ENCODE peak calls at places on chromosome 19, in four cellular contexts. G is endodermal cell; W is stimulated activated CD4-positive, alpha-beta T cell treated with anti-CD3 and anti-CD28 coated beads, Interleukin-2, amount 100 ng/mL, for 48 hours; H is HT-29. V is an unnamed sample.

GRCh38 chr19:45542234-45542668 is 35.0 kb downstream of the VASP start:
- DNase-seq in W (no peak), H (no peak), G (no peak), V (no peak)

GRCh38 chr19:6048348-6048747 is 62.0 kb downstream of the RFX2 start:
- DNase-seq in G (no peak), H (no peak), W (no peak), V (no peak)

GRCh38 chr19:45643024-45643926 is 4.1 kb upstream of the EML2 start:
- DNase-seq in H (peak; percentile 98), W (peak; percentile 98), G (peak; percentile 99), V (peak; percentile 83)

GRCh38 chr19:35851213-35852028 is 883 bp downstream of the NPHS1 start:
- DNase-seq in W (no peak), H (no peak), G (peak; percentile 91), V (no peak)

GRCh38 chr19:45154064-45154827 is 6.5 kb downstream of the NKPD1 start:
- DNase-seq in H (peak; percentile 83), W (peak; percentile 15), G (no peak), V (no peak)

GRCh38 chr19:15124572-15125231 is 17.5 kb downstream of the SYDE1 start:
- DNase-seq in H (peak; percentile 29), W (no peak), G (no peak), V (peak; percentile 67)

GRCh38 chr19:16364231-16364865 is 39.7 kb downstream of the KLF2 start:
- DNase-seq in W (no peak), G (no peak), H (no peak), V (no peak)

GRCh38 chr19:18020212-18021067 is 12.5 kb downstream of the ARRDC2 start:
- DNase-seq in H (peak; percentile 56), W (no peak), G (no peak), V (no peak)

GRCh38 chr19:54439174-54439851 is 9.7 kb upstream of the LENG8 start:
- DNase-seq in G (peak; percentile 92), W (peak; percentile 17), H (peak; percentile 68), V (no peak)

GRCh38 chr19:28296506-28296905 is 916.4 kb downstream of the UQCRFS1 start:
- DNase-seq in W (no peak), H (no peak), G (no peak), V (no peak)

GRCh38 chr19:49971991-49972401 is 11.0 kb upstream of the SIGLEC11 start:
- DNase-seq in H (no peak), W (no peak), G (no peak), V (no peak)

GRCh38 chr19:8038815-8039214 is 13.7 kb upstream of the CCL25 start:
- DNase-seq in W (no peak), G (no peak), H (no peak), V (no peak)

GRCh38 chr19:8571006-8571411 is 6.2 kb downstream of the MYO1F start:
- DNase-seq in G (no peak), W (no peak), H (no peak), V (no peak)

GRCh38 chr19:51712461-51713081 is 11.2 kb downstream of the HAS1 start:
- DNase-seq in W (no peak), G (peak; percentile 85), H (peak; percentile 87), V (no peak)

GRCh38 chr19:37654525-37654832 is 786 bp downstream of the ZFP30 start:
- DNase-seq in G (no peak), W (no peak), H (no peak), V (peak; percentile 21)

GRCh38 chr19:3570619-3571018 is 2.1 kb upstream of the HMG20B start:
- DNase-seq in G (no peak), H (no peak), W (no peak), V (no peak)

GRCh38 chr19:3554254-3555083 is 2.9 kb downstream of the MFSD12 start:
- DNase-seq in W (no peak), G (no peak), H (no peak), V (no peak)

GRCh38 chr19:4337906-4338440 is 654 bp downstream of the STAP2 start:
- DNase-seq in G (peak; percentile 65), W (no peak), H (peak; percentile 52), V (no peak)

GRCh38 chr19:34220472-34221063 is 33.8 kb upstream of the GARRE1 start:
- DNase-seq in H (peak; percentile 92), G (peak; percentile 83), W (peak; percentile 72), V (peak; percentile 25)

GRCh38 chr19:55220525-55220924 is 8.0 kb downstream of the TMEM86B start:
- DNase-seq in H (no peak), W (no peak), G (peak; percentile 82), V (no peak)

GRCh38 chr19:49581007-49581508 is at the start of gene PRRG2:
- DNase-seq in H (peak; percentile 81), G (peak; percentile 74), W (no peak), V (no peak)

GRCh38 chr19:7211191-7211988 is 82.8 kb downstream of the INSR start:
- DNase-seq in W (no peak), G (peak; percentile 65), H (no peak), V (peak; percentile 28)

GRCh38 chr19:47247308-47247990 is 8.9 kb upstream of the CCDC9 start:
- DNase-seq in W (peak; percentile 84), H (peak; percentile 87), G (peak; percentile 92), V (peak; percentile 66)

GRCh38 chr19:50268046-50268445 is 61.1 kb downstream of the KCNC3 start:
- DNase-seq in H (no peak), G (no peak), W (no peak), V (no peak)

GRCh38 chr19:18435848-18436631 is 1.9 kb downstream of the ISYNA1 start:
- DNase-seq in W (no peak), H (no peak), G (peak; percentile 51), V (no peak)

V was measured in progenitor cell of endocrine pancreas.